ENCODE peak calls at places on chromosome 5, in four cellular contexts. T is neuronal stem cell; V is small intestine; S is CD4-positive, alpha-beta memory T cell. O is an unnamed sample. For H3K9me3, the result is how much of the 10 kb centered on the place peaks cover.

GRCh38 chr5:133786432-133786831 is 174.1 kb upstream of the FSTL4 start:
- DNase-seq in S (no peak), V (no peak), T (no peak), O (no peak)

GRCh38 chr5:64606926-64607325 is 83.4 kb upstream of the SHISAL2B start:
- DNase-seq in V (no peak), T (no peak), S (no peak), O (no peak)

GRCh38 chr5:119273391-119273839 is 82.4 kb upstream of the TNFAIP8 start:
- DNase-seq in T (no peak), S (peak), V (no peak), O (no peak)

GRCh38 chr5:175003531-175003930 is 279.1 kb downstream of the MSX2 start:
- DNase-seq in T (no peak), S (no peak), V (no peak), O (no peak)

GRCh38 chr5:177524539-177524900 is 7.8 kb upstream of the DDX41 start:
- DNase-seq in S (no peak), T (no peak), V (no peak), O (no peak)

GRCh38 chr5:118253401-118254061 is 734.8 kb downstream of the DTWD2 start:
- DNase-seq in T (no peak), V (no peak), S (no peak), O (no peak)

GRCh38 chr5:74631088-74631960 is 9.2 kb downstream of the ENC1 start:
- DNase-seq in V (no peak), T (no peak), S (peak), O (no peak)

GRCh38 chr5:39194466-39195136 is 24.8 kb downstream of the FYB1 start:
- DNase-seq in T (no peak), S (no peak), V (no peak), O (no peak)

GRCh38 chr5:84437673-84438315 is 53.1 kb upstream of the EDIL3 start:
- DNase-seq in V (no peak), T (no peak), S (no peak), O (no peak)

GRCh38 chr5:81856948-81857928 is 106.3 kb upstream of the SSBP2 start:
- DNase-seq in V (no peak), S (no peak), T (no peak), O (no peak)

GRCh38 chr5:90161399-90161798 is 248.2 kb downstream of the CETN3 start:
- DNase-seq in T (no peak), V (no peak), S (no peak), O (no peak)

GRCh38 chr5:91293131-91293530 is 90.0 kb downstream of the ARRDC3 start:
- DNase-seq in T (peak), V (no peak), S (no peak), O (no peak)

GRCh38 chr5:99104538-99105132 is 175.8 kb upstream of the CHD1 start:
- DNase-seq in V (peak), T (peak), S (peak), O (no peak)

GRCh38 chr5:125584119-125584518 is 837.7 kb upstream of the ZNF608 start:
- DNase-seq in T (no peak), S (no peak), V (no peak), O (no peak)

GRCh38 chr5:95382843-95383242 is 8.3 kb upstream of the FAM81B start:
- DNase-seq in S (no peak), V (no peak), T (no peak), O (no peak)

GRCh38 chr5:167579701-167580045 is 711.8 kb upstream of the WWC1 start:
- DNase-seq in S (no peak), T (no peak), V (no peak), O (no peak)

GRCh38 chr5:77859306-77859705 is 83.2 kb upstream of the TBCA start:
- DNase-seq in V (no peak), S (no peak), T (no peak), O (no peak)

GRCh38 chr5:44919560-44919959 is 110.8 kb downstream of the MRPS30 start:
- DNase-seq in S (no peak), V (no peak), T (no peak), O (no peak)

GRCh38 chr5:33309780-33310345 is 130.9 kb upstream of the TARS1 start:
- DNase-seq in V (no peak), T (no peak), S (no peak), O (no peak)

GRCh38 chr5:172274951-172275753 is 8.4 kb downstream of the UBTD2 start:
- DNase-seq in S (peak), V (no peak), T (no peak), O (peak)

GRCh38 chr5:119318256-119318914 is 37.4 kb upstream of the TNFAIP8 start:
- DNase-seq in V (no peak), T (no peak), S (no peak), O (no peak)

GRCh38 chr5:144169904-144170275 is 569 bp downstream of the YIPF5 start:
- DNase-seq in V (peak), T (no peak), S (no peak), O (no peak)

GRCh38 chr5:93894471-93895354 is 153.3 kb upstream of the POU5F2 start:
- DNase-seq in T (no peak), S (no peak), V (no peak), O (no peak)

GRCh38 chr5:169595172-169595820 is 11.7 kb downstream of the SPDL1 start:
- DNase-seq in T (no peak), V (no peak), S (no peak), O (no peak)

GRCh38 chr5:177098103-177098771 is 11.5 kb downstream of the FGFR4 start:
- DNase-seq in S (no peak), T (no peak), V (peak), O (no peak)

GRCh38 chr5:41921874-41922273 is 3.2 kb upstream of the FBXO4 start:
- DNase-seq in S (no peak), V (no peak), T (no peak), O (no peak)

GRCh38 chr5:56751914-56752313 is 63.4 kb upstream of the MAP3K1 start:
- DNase-seq in T (no peak), S (no peak), V (no peak), O (no peak)

GRCh38 chr5:145324101-145324500 is 511.0 kb downstream of the PRELID2 start:
- DNase-seq in V (no peak), T (peak), S (no peak), O (no peak)

GRCh38 chr5:8843766-8844165 is 702.1 kb downstream of the SEMA5A start:
- DNase-seq in V (peak), T (no peak), S (no peak), O (no peak)

GRCh38 chr5:34685485-34686197 is 29.5 kb downstream of the RAI14 start:
- DNase-seq in S (no peak), T (peak), V (no peak), O (no peak)

GRCh38 chr5:36704131-36704530 is 97.7 kb downstream of the SLC1A3 start:
- DNase-seq in V (no peak), S (no peak), T (no peak), O (no peak)

GRCh38 chr5:82349651-82350050 is 71.5 kb upstream of the RPS23 start:
- DNase-seq in T (peak), S (no peak), V (no peak), O (no peak)

GRCh38 chr5:14745753-14746152 is 81.2 kb downstream of the OTULIN start:
- DNase-seq in T (no peak), V (no peak), S (peak), O (no peak)

GRCh38 chr5:32504923-32505596 is 60.5 kb upstream of the ZFR start:
- DNase-seq in T (no peak), S (peak), V (no peak), O (no peak)

GRCh38 chr5:167594750-167595149 is 696.7 kb upstream of the WWC1 start:
- DNase-seq in V (no peak), S (no peak), T (no peak), O (no peak)

GRCh38 chr5:103668281-103668680 is 105.7 kb upstream of the NUDT12 start:
- DNase-seq in T (no peak), V (no peak), S (no peak), O (no peak)

GRCh38 chr5:16431482-16431881 is 34.1 kb downstream of the ZNF622 start:
- DNase-seq in S (no peak), V (no peak), T (no peak), O (no peak)

GRCh38 chr5:16546712-16547111 is 70.1 kb downstream of the RETREG1 start:
- DNase-seq in S (no peak), V (no peak), T (no peak), O (no peak)

GRCh38 chr5:15926586-15926985 is 253.0 kb downstream of the MARCHF11 start:
- DNase-seq in V (no peak), S (no peak), T (no peak), O (no peak)

GRCh38 chr5:178940569-178941360 is at the start of gene ZNF454:
- DNase-seq in S (no peak), V (peak), T (peak), O (no peak)

GRCh38 chr5:178941361-178941760 is 363 bp downstream of the ZNF454 start:
- DNase-seq in V (peak), S (no peak), T (no peak), O (no peak)
- H3K9me3 ChIP-seq in V (under half), S (under half), T (half or more), O (under half)

GRCh38 chr5:58380655-58381054 is 79.2 kb downstream of the PLK2 start:
- DNase-seq in S (no peak), T (no peak), V (no peak), O (no peak)

GRCh38 chr5:58378613-58379385 is 81.1 kb downstream of the PLK2 start:
- DNase-seq in S (no peak), V (no peak), T (no peak), O (no peak)

GRCh38 chr5:58381566-58381965 is 78.3 kb downstream of the PLK2 start:
- DNase-seq in T (no peak), V (no peak), S (no peak), O (no peak)

GRCh38 chr5:58383459-58383858 is 76.4 kb downstream of the PLK2 start:
- DNase-seq in T (no peak), S (no peak), V (no peak), O (no peak)

GRCh38 chr5:58382131-58382534 is 77.8 kb downstream of the PLK2 start:
- DNase-seq in S (no peak), V (no peak), T (no peak), O (no peak)
- H3K9me3 ChIP-seq in S (under half), V (under half), T (under half), O (under half)

DNA sequence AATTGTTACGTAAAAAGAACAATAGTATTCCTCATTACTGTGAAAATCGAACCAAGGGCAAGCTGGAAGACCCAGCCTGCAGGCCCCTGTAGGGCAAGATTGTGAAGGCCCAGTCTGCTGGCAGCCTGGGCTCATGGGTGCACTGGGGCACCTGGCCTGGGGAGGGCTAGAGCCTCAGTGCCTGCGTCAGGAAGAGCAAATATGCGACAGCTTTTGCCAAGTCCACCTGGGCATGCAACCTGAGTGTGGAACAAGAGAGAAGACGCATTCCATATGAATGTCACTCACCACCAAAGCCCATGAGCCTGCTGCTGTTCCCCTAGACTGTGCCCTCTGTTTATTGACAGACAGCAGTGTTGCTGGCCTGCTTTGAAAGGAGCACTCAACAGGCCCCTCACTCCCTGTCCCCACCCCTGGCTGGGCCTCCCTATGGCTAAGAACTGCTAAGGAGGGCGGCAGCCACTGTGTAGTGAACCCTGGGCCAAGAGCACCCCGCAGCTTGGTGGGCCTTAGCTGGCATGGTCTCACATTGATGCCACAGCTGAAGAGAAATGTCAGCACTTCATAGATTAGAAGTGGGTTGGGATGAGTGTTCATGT is 28.2 kb downstream of the PSD2 start:
- DNase-seq in S (no peak), T (no peak), V (no peak), O (no peak)
- H3K9me3 ChIP-seq in S (under half), T (under half), V (under half), O (under half)

GRCh38 chr5:127863161-127863560 is 160.0 kb downstream of the CCDC192 start:
- DNase-seq in T (no peak), S (no peak), V (no peak), O (no peak)

GRCh38 chr5:127867006-127867788 is 164.0 kb downstream of the CCDC192 start:
- DNase-seq in T (no peak), V (peak), S (no peak), O (no peak)

GRCh38 chr5:127865273-127865672 is 162.1 kb downstream of the CCDC192 start:
- DNase-seq in T (no peak), S (no peak), V (peak), O (no peak)

GRCh38 chr5:127863610-127864395 is 160.6 kb downstream of the CCDC192 start:
- DNase-seq in V (peak), T (no peak), S (no peak), O (no peak)

GRCh38 chr5:127864511-127864910 is 161.3 kb downstream of the CCDC192 start:
- DNase-seq in S (no peak), T (no peak), V (no peak), O (no peak)
- H3K9me3 ChIP-seq in S (under half), T (under half), V (under half), O (under half)

DNA sequence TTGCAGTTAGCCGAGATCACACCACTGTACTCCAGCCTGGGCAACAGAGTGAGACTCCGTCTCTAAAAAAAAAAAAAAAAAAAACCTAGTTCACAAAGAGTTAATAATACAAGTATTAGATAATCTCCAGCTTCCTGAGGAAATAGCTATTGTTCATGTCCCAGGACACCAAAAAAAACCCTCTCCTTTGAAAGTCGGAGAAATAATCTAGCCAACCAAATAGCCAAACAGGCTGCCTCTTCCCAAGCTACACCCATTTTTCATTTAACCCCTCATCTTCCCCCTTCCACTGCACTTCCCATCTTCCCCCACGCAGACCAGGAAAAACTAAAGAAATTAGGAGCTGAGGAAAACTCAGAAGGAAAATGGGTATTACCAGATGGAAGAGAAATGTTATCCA is 23.6 kb downstream of the CNOT8 start:
- DNase-seq in T (no peak), S (no peak), V (no peak), O (no peak)
- H3K9me3 ChIP-seq in T (half or more), S (under half), V (under half), O (under half)

GRCh38 chr5:178982941-178983340 is 12.2 kb downstream of the GRM6 start:
- DNase-seq in V (no peak), T (no peak), S (no peak), O (no peak)
- H3K9me3 ChIP-seq in V (under half), T (half or more), S (under half), O (under half)